ENCODE peak calls at places on chromosomes 11 and 22, in seven cellular contexts. A, Y, O, B, G, N and F are unnamed samples.

GRCh38 chr11:115548878-115549528 is 44.8 kb upstream of the CADM1 start:
- DNase-seq in A (no peak), Y (no peak), O (peak; percentile 62), B (no peak), G (no peak), N (no peak), F (no peak)

GRCh38 chr11:86314636-86315035 is 12.6 kb downstream of the HIKESHI start:
- DNase-seq in A (no peak), Y (no peak), O (no peak), B (no peak), G (no peak), N (no peak), F (no peak)

GRCh38 chr11:78112588-78113275 is 26.7 kb downstream of the ALG8 start:
- DNase-seq in A (no peak), Y (no peak), O (no peak), B (no peak), G (no peak), N (no peak), F (no peak)

GRCh38 chr11:14980854-14981253 is 8.7 kb upstream of the CALCA start:
- DNase-seq in A (no peak), Y (peak; percentile 84), O (peak; percentile 28), B (no peak), G (peak; percentile 99), N (no peak), F (no peak)

GRCh38 chr22:28014141-28015055 is 95.3 kb upstream of the PITPNB start:
- DNase-seq in A (no peak), Y (no peak), O (no peak), B (no peak), G (no peak), N (no peak), F (peak; percentile 46)

GRCh38 chr11:77672276-77672675 is 34.7 kb upstream of the CLNS1A start:
- DNase-seq in A (peak; percentile 61), Y (peak; percentile 96), O (peak; percentile 63), B (peak; percentile 76), G (peak; percentile 95), N (no peak), F (no peak)

GRCh38 chr11:126891556-126892217 is 108.9 kb downstream of the KIRREL3 start:
- DNase-seq in A (no peak), Y (no peak), O (no peak), B (no peak), G (peak; percentile 54), N (no peak), F (no peak)

GRCh38 chr22:47167056-47167455 is 404.6 kb downstream of the TBC1D22A start:
- DNase-seq in A (no peak), Y (no peak), O (no peak), B (no peak), G (no peak), N (no peak), F (no peak)

GRCh38 chr11:61129608-61130523 is 27.6 kb downstream of the CD5 start:
- DNase-seq in A (peak; percentile 84), Y (peak; percentile 93), O (peak; percentile 91), B (peak; percentile 90), G (peak; percentile 80), N (peak; percentile 85), F (peak; percentile 85)

GRCh38 chr11:61183645-61184044 is 19.7 kb upstream of the PGA3 start:
- DNase-seq in A (no peak), Y (no peak), O (no peak), B (no peak), G (no peak), N (no peak), F (no peak)

GRCh38 chr11:128130052-128130451 is 457.3 kb downstream of the ETS1 start:
- DNase-seq in A (no peak), Y (no peak), O (no peak), B (no peak), G (no peak), N (no peak), F (no peak)

GRCh38 chr11:99814021-99814420 is 793.3 kb downstream of the CNTN5 start:
- DNase-seq in A (no peak), Y (no peak), O (no peak), B (no peak), G (no peak), N (no peak), F (no peak)

GRCh38 chr22:46449116-46449691 is 88.2 kb downstream of the CELSR1 start:
- DNase-seq in A (no peak), Y (no peak), O (no peak), B (no peak), G (no peak), N (no peak), F (no peak)